ENCODE peak calls at places on chromosomes 11 and 22, in nine cellular contexts. B is GM23338; X is naive thymus-derived CD4-positive, alpha-beta T cell; C is PC-3; M is astrocyte of the spinal cord; V is IMR-90; Y is neuronal stem cell; T is kidney epithelial cell; O is HAP-1. W is an unnamed sample.

GRCh38 chr11:86160546-86161149 is 83.9 kb upstream of the EED start:
- DNase-seq in X (no peak), C (peak), T (no peak), B (no peak), M (no peak), Y (no peak), O (no peak), V (peak), W (no peak)

GRCh38 chr11:118343248-118343647 is 743 bp upstream of the CD3D start:
- DNase-seq in V (no peak), O (no peak), C (no peak), B (no peak), X (no peak), M (no peak), T (no peak), Y (no peak), W (no peak)

GRCh38 chr11:9533053-9533452 is 40.4 kb upstream of the WEE1 start:
- DNase-seq in X (no peak), B (no peak), Y (no peak), O (no peak), C (no peak), M (no peak), V (no peak), T (no peak), W (no peak)

GRCh38 chr11:71181566-71181965 is 70.8 kb downstream of the SHANK2 start:
- DNase-seq in Y (no peak), X (no peak), O (no peak), T (no peak), M (no peak), V (no peak), B (peak), C (no peak), W (no peak)

GRCh38 chr22:28074526-28074925 is 155.5 kb upstream of the PITPNB start:
- DNase-seq in Y (no peak), V (no peak), M (no peak), X (no peak), B (no peak), O (no peak), T (no peak), C (no peak), W (no peak)

GRCh38 chr11:16356057-16356750 is at the start of gene SOX6:
- DNase-seq in T (no peak), V (peak), M (peak), Y (no peak), X (no peak), B (peak), C (no peak), O (peak), W (no peak)

GRCh38 chr22:22884888-22885840 is 2.5 kb upstream of the IGLL5 start:
- DNase-seq in V (no peak), M (no peak), C (no peak), X (no peak), B (no peak), O (no peak), Y (no peak), T (no peak), W (peak)

GRCh38 chr22:27880778-27881394 is 38.2 kb downstream of the PITPNB start:
- DNase-seq in O (peak), T (peak), M (peak), Y (peak), V (peak), C (peak), X (peak), B (peak), W (no peak)

GRCh38 chr11:7501894-7502293 is 11.9 kb upstream of the PPFIBP2 start:
- DNase-seq in Y (no peak), C (no peak), V (no peak), B (no peak), X (no peak), T (no peak), O (no peak), M (no peak), W (no peak)

GRCh38 chr11:47915407-47916137 is 64.8 kb upstream of the PTPRJ start:
- DNase-seq in V (no peak), T (no peak), Y (no peak), O (no peak), B (no peak), X (peak), M (no peak), C (no peak), W (no peak)
- H3K4me3 ChIP-seq in V (no peak), T (no peak), Y (no peak), O (no peak), B (no peak), X (no peak), M (no peak), C (no peak), W (no peak)

GRCh38 chr11:45658292-45658991 is 7.0 kb downstream of the CHST1 start:
- DNase-seq in B (peak), Y (no peak), M (peak), V (peak), T (peak), X (no peak), C (no peak), O (no peak), W (no peak)
- H3K4me3 ChIP-seq in B (peak), Y (no peak), M (no peak), V (no peak), T (no peak), X (no peak), C (no peak), O (no peak), W (no peak)

GRCh38 chr22:39528681-39529486 is 3.7 kb downstream of the RPS19BP1 start:
- DNase-seq in C (peak), M (peak), O (peak), B (peak), V (peak), T (no peak), Y (peak), X (peak), W (peak)
- H3K4me3 ChIP-seq in C (peak), M (no peak), O (no peak), B (peak), V (no peak), T (no peak), Y (no peak), X (no peak), W (peak)

GRCh38 chr22:40209945-40210485 is 32.3 kb downstream of the TNRC6B start:
- DNase-seq in T (no peak), M (no peak), C (no peak), O (no peak), V (no peak), Y (no peak), B (no peak), X (no peak), W (no peak)

GRCh38 chr22:40212126-40212525 is 34.4 kb downstream of the TNRC6B start:
- DNase-seq in X (no peak), V (no peak), O (no peak), B (no peak), M (no peak), C (no peak), Y (no peak), T (no peak), W (no peak)

GRCh38 chr22:40211481-40212052 is 33.8 kb downstream of the TNRC6B start:
- DNase-seq in T (no peak), B (no peak), O (no peak), Y (no peak), C (no peak), M (no peak), X (no peak), V (no peak), W (no peak)

GRCh38 chr22:40213478-40213877 is 35.8 kb downstream of the TNRC6B start:
- DNase-seq in M (peak), B (no peak), V (no peak), O (no peak), Y (no peak), X (no peak), T (no peak), C (no peak), W (no peak)

DNA sequence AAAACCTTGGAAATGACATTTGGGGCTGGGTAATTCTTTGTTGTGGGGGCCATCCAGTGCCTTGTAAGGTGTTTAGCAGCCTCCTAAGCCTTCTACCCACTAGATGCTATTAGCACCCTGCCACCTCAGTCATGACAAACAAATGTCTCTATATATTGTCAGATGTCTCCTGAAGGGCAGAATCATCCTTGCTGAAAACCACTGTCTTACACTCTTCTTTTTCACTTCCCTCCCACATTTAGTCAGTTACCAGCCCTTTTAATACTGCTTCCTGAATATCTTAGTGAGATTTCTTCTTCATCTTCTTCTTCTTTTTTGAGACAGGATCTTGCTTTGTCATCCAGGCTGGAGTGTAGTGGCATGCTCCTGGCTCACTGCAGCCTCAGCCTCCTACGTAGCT is 33.1 kb downstream of the TNRC6B start:
- DNase-seq in O (no peak), Y (no peak), T (no peak), C (no peak), B (no peak), X (no peak), V (no peak), M (no peak), W (peak)
- H3K4me3 ChIP-seq in O (no peak), Y (no peak), T (no peak), C (no peak), B (no peak), X (no peak), V (no peak), M (no peak), W (no peak)

DNA sequence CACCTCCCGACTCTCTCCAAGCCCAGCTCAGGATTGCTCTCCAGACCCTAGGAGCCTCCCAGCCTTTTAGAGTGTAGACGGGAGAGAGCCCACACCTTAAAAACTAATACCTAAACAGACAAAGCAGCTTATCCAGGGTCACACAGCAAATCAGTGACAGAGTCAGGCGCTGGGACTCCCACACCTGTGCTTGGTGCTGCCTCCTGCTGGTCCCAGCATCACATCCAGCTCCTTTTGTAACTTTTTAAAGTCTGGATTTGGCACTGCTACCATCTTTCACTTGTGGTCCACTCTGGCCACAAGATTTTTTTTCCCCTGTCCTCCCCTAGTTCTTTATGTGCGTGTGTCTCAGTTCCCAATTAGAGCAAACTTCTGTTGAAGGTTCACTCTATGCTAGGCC is 4.7 kb downstream of the ANO1 start:
- DNase-seq in T (no peak), X (no peak), O (no peak), C (peak), B (no peak), Y (no peak), V (no peak), M (no peak), W (no peak)
- H3K4me3 ChIP-seq in T (no peak), X (no peak), O (no peak), C (no peak), B (no peak), Y (no peak), V (no peak), M (no peak), W (no peak)

DNA sequence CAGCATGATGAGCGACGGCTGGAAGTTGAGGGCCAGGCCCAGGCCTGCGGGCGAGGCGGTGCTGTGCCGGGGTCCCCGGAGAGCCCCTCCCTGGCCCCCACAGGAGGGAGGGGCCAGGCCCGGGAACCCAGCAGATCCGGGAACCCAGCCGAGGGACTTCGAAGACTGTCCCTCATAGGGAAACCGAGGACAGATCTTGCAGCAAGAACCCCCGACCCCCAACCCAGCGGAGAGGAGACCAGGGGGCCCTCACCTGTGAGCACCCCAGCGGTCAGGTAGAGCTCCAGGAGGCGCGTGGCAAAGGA is 2.4 kb downstream of the SLC16A8 start:
- DNase-seq in C (no peak), V (no peak), B (no peak), O (no peak), X (no peak), M (no peak), T (no peak), Y (no peak), W (no peak)
- H3K4me3 ChIP-seq in C (no peak), V (peak), B (peak), O (no peak), X (no peak), M (peak), T (no peak), Y (peak), W (no peak)

GRCh38 chr11:14336507-14337503 is 22.2 kb downstream of the RRAS2 start:
- DNase-seq in T (peak), Y (no peak), X (no peak), C (peak), M (peak), O (no peak), B (no peak), V (peak), W (no peak)
- H3K4me3 ChIP-seq in T (no peak), Y (no peak), X (no peak), C (peak), M (peak), O (no peak), B (peak), V (no peak), W (no peak)

DNA sequence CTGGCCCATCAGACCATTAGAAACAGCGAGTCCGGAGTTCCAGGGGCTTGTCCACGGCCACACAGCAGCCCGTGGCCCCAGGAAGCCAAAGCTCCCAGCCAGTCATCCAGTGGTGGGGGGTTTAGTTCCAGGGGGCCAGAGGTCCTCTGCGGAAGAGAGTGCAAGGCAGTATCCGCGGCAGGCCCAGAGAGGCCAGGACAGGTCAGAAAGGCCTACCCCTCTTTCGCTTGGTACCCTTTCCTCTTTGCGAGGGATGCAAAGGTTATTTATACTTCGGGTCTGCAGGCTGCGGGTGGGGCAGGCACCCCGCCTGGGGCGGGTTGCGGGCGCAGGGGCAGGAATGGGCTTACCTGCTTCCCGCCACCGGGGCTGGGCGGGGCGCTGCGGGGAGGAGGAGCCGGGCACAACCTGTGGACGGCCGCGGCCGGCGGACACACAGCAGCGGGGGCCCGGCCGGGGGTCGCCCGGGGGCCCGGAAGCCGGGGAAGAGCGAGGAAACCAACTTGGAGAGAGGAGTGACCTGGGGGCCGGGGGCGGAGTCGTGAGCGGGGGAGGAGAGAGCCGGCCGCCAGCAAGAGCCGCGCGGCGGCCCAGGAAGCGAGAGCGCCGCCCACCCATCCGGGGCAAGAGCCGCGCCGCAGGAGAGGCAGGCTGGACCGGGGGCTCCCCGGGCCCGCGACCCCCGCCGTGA is at the start of gene SH3BP1:
- DNase-seq in B (peak), C (peak), V (no peak), T (no peak), Y (no peak), O (peak), M (no peak), X (no peak), W (no peak)
- H3K4me3 ChIP-seq in B (peak), C (peak), V (peak), T (peak), Y (peak), O (peak), M (peak), X (peak), W (peak)